ENCODE peak calls at places on chromosomes 6 and 20, in seven cellular contexts. B is fibroblast of pulmonary artery, F is heart left ventricle, V is DND-41, K is lower leg skin, Y is GM06990, U is stomach. Z is an unnamed sample.

GRCh38 chr20:48818481-48818987 is 9.3 kb downstream of the PREX1 start:
- DNase-seq in B (no peak), F (no peak), V (peak), K (no peak), Y (peak), U (no peak), Z (no peak)

GRCh38 chr20:19012671-19013070 is 199.1 kb downstream of the SCP2D1 start:
- DNase-seq in B (no peak), F (no peak), V (no peak), K (no peak), Y (no peak), U (no peak), Z (no peak)

GRCh38 chr6:166998256-166999144 is 697 bp upstream of the CEP43 start:
- DNase-seq in B (no peak), F (peak), V (no peak), K (peak), Y (no peak), U (peak), Z (no peak)

GRCh38 chr20:46731770-46732169 is 22.3 kb downstream of the SLC2A10 start:
- DNase-seq in B (no peak), F (no peak), V (no peak), K (no peak), Y (no peak), U (no peak), Z (no peak)

GRCh38 chr20:62063601-62063980 is 2.1 kb downstream of the TAF4 start:
- DNase-seq in B (no peak), F (no peak), V (no peak), K (no peak), Y (no peak), U (no peak), Z (peak)

GRCh38 chr20:56710125-56710524 is 81.0 kb downstream of the TFAP2C start:
- DNase-seq in B (no peak), F (no peak), V (no peak), K (no peak), Y (no peak), U (no peak), Z (no peak)

GRCh38 chr6:33847867-33848266 is 44.1 kb upstream of the MLN start:
- DNase-seq in B (no peak), F (no peak), V (no peak), K (no peak), Y (no peak), U (no peak), Z (no peak)

GRCh38 chr6:16318538-16318937 is 80.2 kb downstream of the GMPR start:
- DNase-seq in B (peak), F (no peak), V (no peak), K (peak), Y (no peak), U (no peak), Z (peak)

GRCh38 chr20:36043447-36043846 is 75.1 kb downstream of the CNBD2 start:
- DNase-seq in B (no peak), F (no peak), V (no peak), K (no peak), Y (no peak), U (no peak), Z (no peak)

GRCh38 chr6:34316442-34317171 is 67.8 kb upstream of the SMIM29 start:
- DNase-seq in B (no peak), F (no peak), V (no peak), K (no peak), Y (no peak), U (no peak), Z (no peak)

GRCh38 chr6:444653-445275 is 53.2 kb downstream of the IRF4 start:
- DNase-seq in B (no peak), F (no peak), V (peak), K (no peak), Y (no peak), U (no peak), Z (no peak)

GRCh38 chr6:2743280-2744205 is 7.2 kb downstream of the MYLK4 start:
- DNase-seq in B (no peak), F (no peak), V (no peak), K (no peak), Y (no peak), U (no peak), Z (no peak)
- H3K4me3 ChIP-seq in B (no peak), F (no peak), V (no peak), K (no peak), Y (no peak), U (no peak), Z (no peak)

GRCh38 chr6:114310053-114310452 is 32.8 kb downstream of the HS3ST5 start:
- DNase-seq in B (no peak), F (no peak), V (no peak), K (no peak), Y (no peak), U (no peak), Z (no peak)

GRCh38 chr6:114301596-114302219 is 41.1 kb downstream of the HS3ST5 start:
- DNase-seq in B (no peak), F (no peak), V (no peak), K (no peak), Y (no peak), U (no peak), Z (no peak)

GRCh38 chr6:114304304-114304887 is 38.4 kb downstream of the HS3ST5 start:
- DNase-seq in B (peak), F (no peak), V (no peak), K (no peak), Y (no peak), U (no peak), Z (peak)
- TF ChIP-seq CTCF in B (peak), F (peak), V (peak), K (no peak), Y (peak), U (peak), Z (peak)

GRCh38 chr6:90413867-90414266 is 117.2 kb upstream of the BACH2 start:
- DNase-seq in B (no peak), F (peak), V (peak), K (no peak), Y (no peak), U (no peak), Z (peak)
- H3K4me3 ChIP-seq in B (no peak), F (peak), V (peak), K (no peak), Y (no peak), U (no peak), Z (no peak)

GRCh38 chr6:112502348-112503130 is 155.4 kb downstream of the RFPL4B start:
- DNase-seq in B (peak), F (no peak), V (no peak), K (no peak), Y (no peak), U (no peak), Z (peak)
- TF ChIP-seq CTCF in B (peak), F (peak), V (peak), K (no peak), Y (no peak), U (no peak), Z (peak)

GRCh38 chr6:113854531-113855499 is 2.3 kb upstream of the MARCKS start:
- DNase-seq in B (peak), F (peak), V (no peak), K (peak), Y (peak), U (peak), Z (peak)
- H3K4me3 ChIP-seq in B (peak), F (peak), V (no peak), K (peak), Y (peak), U (peak), Z (peak)

GRCh38 chr20:59412251-59412650 is 111.8 kb downstream of the EDN3 start:
- DNase-seq in B (no peak), F (no peak), V (no peak), K (no peak), Y (no peak), U (no peak), Z (no peak)

GRCh38 chr20:59413326-59413865 is 113.0 kb downstream of the EDN3 start:
- DNase-seq in B (no peak), F (no peak), V (no peak), K (no peak), Y (no peak), U (no peak), Z (no peak)

GRCh38 chr20:59416916-59417315 is 116.5 kb downstream of the EDN3 start:
- DNase-seq in B (no peak), F (no peak), V (no peak), K (no peak), Y (no peak), U (no peak), Z (no peak)

GRCh38 chr20:59412896-59413295 is 112.5 kb downstream of the EDN3 start:
- DNase-seq in B (no peak), F (no peak), V (no peak), K (no peak), Y (no peak), U (no peak), Z (no peak)

GRCh38 chr20:59415224-59415623 is 114.8 kb downstream of the EDN3 start:
- DNase-seq in B (no peak), F (no peak), V (no peak), K (no peak), Y (no peak), U (no peak), Z (no peak)
- TF ChIP-seq CTCF in B (no peak), F (no peak), V (no peak), K (no peak), Y (no peak), U (no peak), Z (no peak)

GRCh38 chr6:2102966-2103365 is 142.4 kb downstream of the GMDS start:
- DNase-seq in B (no peak), F (no peak), V (no peak), K (no peak), Y (no peak), U (no peak), Z (no peak)
- H3K4me3 ChIP-seq in B (no peak), F (no peak), V (no peak), K (no peak), Y (no peak), U (no peak), Z (no peak)

DNA sequence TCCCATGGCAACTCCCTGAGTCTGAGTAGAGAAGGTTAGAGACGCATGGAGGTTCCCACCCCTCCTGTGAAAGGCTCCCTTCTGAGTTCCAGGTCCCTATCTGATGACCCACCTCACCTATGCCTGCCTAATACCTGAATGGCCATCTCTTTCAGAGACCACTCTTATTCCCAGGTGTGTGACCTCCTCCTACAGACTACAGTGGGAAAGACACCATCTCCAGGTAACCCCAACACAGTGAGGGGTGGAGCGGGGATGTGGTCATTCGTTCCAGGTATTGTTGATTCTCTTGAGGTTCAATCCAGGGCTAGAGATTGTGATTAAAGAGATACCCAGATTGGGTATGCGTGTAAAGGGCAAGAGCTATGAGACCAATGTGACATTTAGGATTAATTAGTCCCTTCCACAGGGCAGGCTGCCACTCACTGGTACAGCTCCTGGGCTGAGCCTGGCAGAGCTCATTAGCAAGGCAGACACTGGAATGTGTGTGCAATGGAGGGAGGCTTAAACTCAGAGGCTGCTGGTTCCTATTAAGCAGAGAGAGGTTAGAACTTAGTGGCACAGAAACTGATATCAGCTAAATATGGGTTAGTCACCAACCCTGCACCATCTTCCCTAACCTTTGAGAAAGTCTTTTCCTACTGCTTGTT is 46.5 kb upstream of the IER3 start:
- DNase-seq in B (no peak), F (no peak), V (no peak), K (no peak), Y (no peak), U (no peak), Z (no peak)
- TF ChIP-seq CTCF in B (no peak), F (no peak), V (no peak), K (no peak), Y (no peak), U (no peak), Z (no peak)

DNA sequence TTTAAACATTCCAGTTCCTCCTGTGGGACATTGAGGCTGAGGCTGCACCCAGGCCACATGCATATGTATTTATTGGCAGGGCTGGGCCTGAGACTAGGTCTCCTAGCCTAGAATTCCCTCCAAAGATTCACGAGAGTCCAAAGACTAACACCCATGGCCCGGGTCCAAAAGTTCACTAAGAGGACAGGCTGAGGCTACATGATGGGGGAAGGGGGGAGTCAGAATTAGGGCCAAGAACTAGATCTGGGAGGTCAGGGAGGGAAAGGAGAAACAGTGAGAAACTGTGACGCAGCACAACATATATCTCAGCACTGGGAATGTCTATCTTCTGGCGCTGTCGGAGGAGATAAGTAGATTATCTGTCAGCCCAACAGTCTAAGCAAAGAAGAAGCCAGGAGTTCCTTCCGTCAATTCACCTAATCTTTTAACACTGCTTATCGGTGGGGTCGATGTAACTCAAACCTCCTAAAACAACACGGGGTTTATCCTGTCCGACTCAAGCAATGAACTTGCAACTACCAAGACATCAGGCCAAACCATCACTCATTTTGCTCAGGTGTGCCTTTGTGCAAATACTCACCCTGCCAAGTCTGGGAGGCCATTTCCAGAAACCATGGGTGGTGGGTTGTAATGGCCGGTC is 43.2 kb downstream of the SNX5 start:
- DNase-seq in B (peak), F (no peak), V (no peak), K (no peak), Y (no peak), U (no peak), Z (peak)
- H3K4me3 ChIP-seq in B (no peak), F (no peak), V (no peak), K (no peak), Y (no peak), U (no peak), Z (no peak)

GRCh38 chr20:40990542-40991120 is 38.0 kb upstream of the TOP1 start:
- DNase-seq in B (peak), F (peak), V (peak), K (peak), Y (peak), U (peak), Z (peak)
- TF ChIP-seq CTCF in B (peak), F (peak), V (peak), K (no peak), Y (peak), U (peak), Z (peak)

Z was measured in fibroblast of the aortic adventitia.